ENCODE peak calls at places on chromosomes 11 and 22, in six cellular contexts. V, P, X, Y, J and U are unnamed samples.

GRCh38 chr11:19441752-19442553 is 201.2 kb upstream of the E2F8 start:
- DNase-seq in J (peak), P (peak), X (peak), V (peak), Y (peak), U (no peak)

GRCh38 chr11:110710520-110711381 is 1.5 kb downstream of the ARHGAP20 start:
- DNase-seq in Y (peak), P (no peak), J (peak), X (no peak), V (peak), U (no peak)

GRCh38 chr11:76493626-76494539 is 49.1 kb downstream of the EMSY start:
- DNase-seq in X (no peak), Y (no peak), P (no peak), J (no peak), V (no peak), U (no peak)

GRCh38 chr11:19071255-19071654 is 10.7 kb upstream of the MRGPRX2 start:
- DNase-seq in J (peak), V (peak), Y (peak), X (peak), P (peak), U (no peak)

GRCh38 chr11:111730871-111731591 is 35.2 kb downstream of the PPP2R1B start:
- DNase-seq in Y (no peak), P (no peak), J (no peak), X (no peak), V (peak), U (no peak)

GRCh38 chr11:117197516-117198456 is 1.4 kb upstream of the TAGLN start:
- DNase-seq in J (peak), P (no peak), X (no peak), V (peak), Y (no peak), U (no peak)

GRCh38 chr22:22692707-22693530 is 48.5 kb downstream of the GGTLC2 start:
- DNase-seq in V (peak), Y (no peak), P (peak), J (peak), X (no peak), U (no peak)

GRCh38 chr11:97454988-97455387 is 1065.2 kb downstream of the JRKL start:
- DNase-seq in X (no peak), P (no peak), Y (no peak), V (no peak), J (no peak), U (no peak)

GRCh38 chr11:111376453-111376871 is 2.6 kb downstream of the POU2AF1 start:
- DNase-seq in J (no peak), X (no peak), V (no peak), P (no peak), Y (no peak), U (no peak)

GRCh38 chr11:35162795-35163194 is 23.8 kb downstream of the CD44 start:
- DNase-seq in Y (no peak), X (no peak), P (no peak), J (peak), V (no peak), U (no peak)

GRCh38 chr22:21907638-21908522 is 40.4 kb upstream of the MAPK1 start:
- DNase-seq in J (no peak), Y (no peak), P (no peak), X (no peak), V (no peak), U (no peak)

GRCh38 chr22:29784451-29785361 is 17.5 kb downstream of the UQCR10 start:
- DNase-seq in P (no peak), X (no peak), J (peak), Y (no peak), V (peak), U (no peak)

GRCh38 chr11:4560462-4560861 is 15.5 kb downstream of the OR52M1 start:
- DNase-seq in X (no peak), J (no peak), P (no peak), V (no peak), Y (no peak), U (no peak)

GRCh38 chr11:130465259-130465658 is 16.8 kb downstream of the ADAMTS15 start:
- DNase-seq in Y (no peak), X (no peak), P (no peak), J (peak), V (no peak), U (no peak)

GRCh38 chr11:78416285-78417174 is 1.1 kb downstream of the GAB2 start:
- DNase-seq in V (peak), X (peak), Y (peak), P (peak), J (peak), U (peak)
- H3K27ac ChIP-seq in V (peak), X (no peak), Y (peak), P (peak), J (peak), U (peak)

GRCh38 chr22:31342389-31343125 is 3.6 kb downstream of the PATZ1 start:
- DNase-seq in V (no peak), P (no peak), J (no peak), Y (no peak), X (no peak), U (no peak)
- TF ChIP-seq POLR2A in V (no peak), P (no peak), J (no peak), Y (no peak), X (no peak), U (no peak)

GRCh38 chr11:2445107-2445947 is 519 bp downstream of the KCNQ1 start:
- DNase-seq in P (no peak), J (no peak), Y (peak), V (peak), X (no peak), U (no peak)
- H3K4me3 ChIP-seq in P (peak), J (no peak), Y (peak), V (peak), X (peak), U (peak)

GRCh38 chr22:43230571-43230970 is 43.6 kb upstream of the TTLL12 start:
- DNase-seq in X (no peak), Y (no peak), P (no peak), V (no peak), J (no peak), U (no peak)

GRCh38 chr22:43228863-43229262 is 41.9 kb upstream of the TTLL12 start:
- DNase-seq in V (no peak), X (no peak), J (no peak), Y (no peak), P (no peak), U (no peak)

GRCh38 chr22:43231724-43232034 is 44.7 kb upstream of the TTLL12 start:
- DNase-seq in J (no peak), V (no peak), P (no peak), X (no peak), Y (no peak), U (no peak)

GRCh38 chr22:43232445-43232844 is 45.5 kb upstream of the TTLL12 start:
- DNase-seq in X (no peak), V (no peak), P (no peak), J (no peak), Y (no peak), U (no peak)

GRCh38 chr22:43230983-43231723 is 44.2 kb upstream of the TTLL12 start:
- DNase-seq in Y (peak), X (peak), V (peak), P (peak), J (peak), U (no peak)
- H3K27ac ChIP-seq in Y (no peak), X (no peak), V (no peak), P (no peak), J (no peak), U (no peak)

GRCh38 chr22:38312261-38312800 is 4.9 kb downstream of the CSNK1E start:
- DNase-seq in V (no peak), Y (no peak), J (peak), P (no peak), X (no peak), U (no peak)
- TF ChIP-seq POLR2A in V (no peak), Y (no peak), J (no peak), P (no peak), X (no peak), U (no peak)

GRCh38 chr11:441043-441417 is 781 bp downstream of the ANO9 start:
- DNase-seq in V (no peak), X (no peak), P (no peak), Y (no peak), J (no peak), U (no peak)
- H3K4me3 ChIP-seq in V (peak), X (peak), P (no peak), Y (no peak), J (no peak), U (no peak)

GRCh38 chr11:120272303-120272702 is 32.4 kb downstream of the POU2F3 start:
- DNase-seq in V (no peak), Y (no peak), J (peak), X (no peak), P (no peak), U (no peak)

GRCh38 chr11:120270386-120270785 is 30.4 kb downstream of the POU2F3 start:
- DNase-seq in Y (no peak), J (no peak), X (no peak), V (no peak), P (no peak), U (no peak)

GRCh38 chr11:120273432-120273831 is 33.5 kb downstream of the POU2F3 start:
- DNase-seq in Y (no peak), V (no peak), J (peak), X (no peak), P (no peak), U (no peak)

GRCh38 chr11:120268686-120269085 is 28.7 kb downstream of the POU2F3 start:
- DNase-seq in Y (no peak), J (no peak), V (no peak), X (no peak), P (no peak), U (no peak)

GRCh38 chr11:120271672-120272071 is 31.7 kb downstream of the POU2F3 start:
- DNase-seq in X (no peak), Y (no peak), V (no peak), P (no peak), J (no peak), U (no peak)
- H3K27ac ChIP-seq in X (no peak), Y (no peak), V (no peak), P (no peak), J (no peak), U (peak)